ENCODE peak calls at places on chromosomes 6 and 20, in seven cellular contexts. S is upper lobe of right lung, Q is prostate gland, L is adrenal gland, P is tibial nerve, I is pancreas, A is A673. H is an unnamed sample.

GRCh38 chr6:136920858-136921520 is 1.1 kb upstream of the SLC35D3 start:
- DNase-seq in P (no peak), S (peak; percentile 68), A (peak; percentile 25), L (no peak), I (no peak), Q (no peak), H (no peak)

GRCh38 chr6:130322673-130323268 is 43.0 kb upstream of the TMEM200A start:
- DNase-seq in P (no peak), L (peak; percentile 55), I (peak; percentile 29), A (peak; percentile 70), Q (peak; percentile 20), S (no peak), H (peak; percentile 48)

GRCh38 chr6:36545767-36546663 is 1.3 kb downstream of the STK38 start:
- DNase-seq in A (peak; percentile 15), P (no peak), L (peak; percentile 38), Q (no peak), S (no peak), I (no peak), H (no peak)

GRCh38 chr20:33475381-33476160 is 14.3 kb upstream of the CBFA2T2 start:
- DNase-seq in L (no peak), I (no peak), S (no peak), A (no peak), P (no peak), Q (no peak), H (no peak)

GRCh38 chr6:26411751-26412150 is 9.7 kb downstream of the BTN3A1 start:
- DNase-seq in I (no peak), L (no peak), S (no peak), P (no peak), A (no peak), Q (no peak), H (no peak)

GRCh38 chr20:46060301-46060881 is 29.4 kb downstream of the NCOA5 start:
- DNase-seq in I (no peak), L (no peak), S (no peak), Q (no peak), P (no peak), A (peak; percentile 83), H (no peak)

GRCh38 chr20:25042531-25043498 is 15.1 kb downstream of the ACSS1 start:
- DNase-seq in L (peak; percentile 62), P (no peak), I (peak; percentile 57), A (no peak), Q (no peak), S (peak; percentile 91), H (no peak)

GRCh38 chr6:129390900-129391299 is 319.1 kb downstream of the ARHGAP18 start:
- DNase-seq in Q (no peak), S (no peak), P (no peak), A (no peak), I (no peak), L (no peak), H (no peak)

GRCh38 chr6:170403451-170403850 is 96.9 kb downstream of the FAM120B start:
- DNase-seq in I (no peak), A (no peak), Q (no peak), L (no peak), P (no peak), S (no peak), H (no peak)

GRCh38 chr6:4358414-4359107 is 223.2 kb upstream of the ECI2 start:
- DNase-seq in Q (peak; percentile 74), L (peak; percentile 100), I (peak; percentile 91), A (peak; percentile 81), P (peak; percentile 51), S (peak; percentile 72), H (peak; percentile 49)

GRCh38 chr6:103405321-103405720 is 1454.4 kb downstream of the HACE1 start:
- DNase-seq in I (no peak), P (no peak), A (no peak), Q (no peak), L (no peak), S (no peak), H (no peak)

GRCh38 chr6:75296811-75297779 is 12.5 kb upstream of the TMEM30A start:
- DNase-seq in Q (no peak), P (no peak), S (no peak), L (no peak), A (peak; percentile 77), I (no peak), H (no peak)

GRCh38 chr20:15818651-15819071 is 754.6 kb downstream of the KIF16B start:
- DNase-seq in P (no peak), A (no peak), Q (peak; percentile 8), I (no peak), S (no peak), L (no peak), H (no peak)

GRCh38 chr6:144922120-144922722 is 637.1 kb downstream of the UTRN start:
- DNase-seq in S (no peak), A (no peak), I (no peak), L (no peak), Q (no peak), P (no peak), H (no peak)

GRCh38 chr20:51700809-51701285 is 67.3 kb downstream of the ATP9A start:
- DNase-seq in P (no peak), S (no peak), I (no peak), Q (peak; percentile 42), A (peak; percentile 77), L (peak; percentile 22), H (no peak)

GRCh38 chr6:166691741-166692140 is 64.7 kb upstream of the RPS6KA2 start:
- DNase-seq in A (no peak), Q (no peak), I (no peak), P (no peak), S (no peak), L (no peak), H (no peak)

GRCh38 chr6:166693880-166694279 is 66.8 kb upstream of the RPS6KA2 start:
- DNase-seq in S (peak; percentile 41), L (no peak), A (no peak), I (no peak), P (no peak), Q (no peak), H (no peak)

GRCh38 chr6:166692723-166693302 is 65.8 kb upstream of the RPS6KA2 start:
- DNase-seq in I (no peak), P (no peak), A (no peak), Q (no peak), L (no peak), S (peak; percentile 15), H (no peak)

GRCh38 chr6:166688901-166689300 is 61.9 kb upstream of the RPS6KA2 start:
- DNase-seq in P (no peak), I (no peak), Q (no peak), A (no peak), S (peak; percentile 32), L (no peak), H (no peak)

DNA sequence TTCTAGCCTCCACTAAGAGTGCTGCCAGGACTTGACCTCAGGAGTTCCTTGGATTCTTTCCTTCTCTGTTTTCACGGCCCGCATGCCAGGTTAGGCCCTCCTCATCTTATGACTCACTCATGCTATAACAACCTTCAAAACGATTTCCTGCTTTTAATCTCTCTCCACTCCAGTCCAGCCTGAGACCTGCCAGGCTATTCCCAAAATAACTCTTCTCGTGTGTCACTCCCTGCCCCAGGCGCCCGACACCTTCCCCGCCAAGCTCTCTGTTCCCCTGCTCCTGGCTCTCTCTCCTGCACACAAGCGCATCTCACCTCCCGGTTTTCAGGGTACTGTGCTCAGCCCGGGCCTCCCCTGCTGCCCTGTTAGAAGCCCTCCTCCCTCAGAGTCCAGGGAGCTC is 64.1 kb upstream of the RPS6KA2 start:
- DNase-seq in L (peak; percentile 65), S (peak; percentile 64), A (peak; percentile 58), I (no peak), Q (no peak), P (no peak), H (no peak)
- H3K4me3 ChIP-seq in L (no peak overlapping the region), S (no peak overlapping the region), A (no peak overlapping the region), I (no peak overlapping the region), Q (no peak overlapping the region), P (no peak overlapping the region), H (no peak overlapping the region)

GRCh38 chr6:29976588-29977424 is 34.5 kb downstream of the HLA-A start:
- DNase-seq in Q (peak; percentile 81), L (peak; percentile 92), I (peak; percentile 86), A (peak; percentile 75), P (peak; percentile 79), S (peak; percentile 94), H (peak; percentile 84)
- TF ChIP-seq CTCF in Q (no peak), L (peak; percentile 21), I (no peak), A (peak; percentile 41), P (peak; percentile 51), S (peak; percentile 40), H (no peak)

DNA sequence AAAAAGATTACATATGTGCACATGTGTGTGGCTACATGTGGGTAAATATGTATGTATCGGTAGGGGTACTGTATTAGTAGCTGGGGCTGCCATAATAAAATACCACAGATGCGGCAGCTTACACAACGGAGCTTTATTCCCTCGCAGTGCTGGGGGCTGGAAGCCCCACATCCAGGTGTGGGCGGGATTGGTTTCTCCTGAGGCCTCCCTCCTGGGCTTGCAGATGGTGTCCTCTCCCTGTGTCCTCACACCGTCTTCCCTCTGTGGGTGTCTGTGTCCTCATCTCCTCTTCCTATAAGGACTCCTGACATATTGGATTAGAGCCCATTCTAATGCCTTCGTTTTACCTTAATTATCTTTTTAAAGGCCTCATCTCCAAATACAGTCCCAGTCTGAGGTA is 97.7 kb downstream of the LY86 start:
- DNase-seq in L (no peak), I (no peak), S (no peak), P (no peak), Q (no peak), A (no peak), H (no peak)
- H3K4me1 ChIP-seq in L (peaks cover 27% of the 10 kb centered on the region), I (peaks cover 43% of the 10 kb centered on the region), S (peaks cover 61% of the 10 kb centered on the region), P (peaks cover 16% of the 10 kb centered on the region), Q (peaks cover 6% of the 10 kb centered on the region), A (peaks cover 18% of the 10 kb centered on the region), H (peaks cover 17% of the 10 kb centered on the region)

GRCh38 chr20:3820901-3821727 is 767 bp downstream of the AP5S1 start:
- DNase-seq in A (no peak), L (no peak), Q (no peak), S (no peak), P (no peak), I (no peak), H (no peak)

GRCh38 chr20:3821996-3822395 is 1.6 kb downstream of the AP5S1 start:
- DNase-seq in I (no peak), S (no peak), P (no peak), Q (no peak), L (no peak), A (no peak), H (no peak)

GRCh38 chr20:3818155-3819151 is 1.9 kb upstream of the AP5S1 start:
- DNase-seq in S (no peak), P (no peak), Q (peak; percentile 64), L (peak; percentile 87), A (peak; percentile 73), I (peak; percentile 94), H (peak; percentile 74)

GRCh38 chr20:3819413-3820047 is 817 bp upstream of the AP5S1 start:
- DNase-seq in L (no peak), P (no peak), I (no peak), S (no peak), Q (no peak), A (no peak), H (peak; percentile 58)

DNA sequence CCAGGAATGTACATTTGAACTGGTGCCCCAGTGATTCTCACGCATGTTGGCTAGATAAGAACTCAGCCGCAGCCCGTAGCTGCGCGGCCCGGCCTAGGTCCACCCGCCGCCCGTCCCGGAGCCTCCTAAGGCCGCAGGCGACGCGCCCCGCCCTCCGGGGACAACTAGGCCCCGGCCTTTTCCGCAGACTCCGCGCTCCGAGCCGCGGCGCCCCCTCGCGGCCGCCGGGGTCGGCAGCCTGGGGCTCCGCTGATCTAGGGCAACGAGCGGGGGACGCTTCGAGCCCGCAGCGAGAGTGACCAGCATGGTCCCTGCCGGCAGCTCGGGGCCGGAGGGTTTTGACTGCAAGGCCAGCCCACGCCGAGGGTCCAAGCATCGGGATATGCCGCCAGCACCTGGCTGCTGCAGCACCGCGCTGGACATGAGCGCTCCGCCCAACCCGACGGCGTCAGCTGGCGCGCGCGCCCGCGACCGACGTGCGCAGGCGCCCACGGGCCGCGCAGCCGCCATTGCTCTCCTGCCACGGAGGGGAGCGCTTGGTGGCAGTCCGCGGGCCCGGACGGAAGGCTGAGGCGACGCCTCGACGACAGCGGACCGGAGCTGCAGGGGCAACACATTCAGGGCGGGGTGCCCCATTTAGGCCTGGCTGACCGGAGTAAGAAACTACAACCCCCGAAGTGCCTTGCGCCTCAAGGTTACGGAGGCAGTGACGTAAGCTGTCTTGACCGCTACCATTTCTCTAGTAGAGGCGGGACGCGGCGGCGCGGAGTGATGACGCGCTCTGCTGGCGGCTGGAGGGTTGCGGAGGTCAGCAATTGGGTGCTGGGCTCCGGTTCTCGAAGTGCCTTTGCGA is at the start of gene AP5S1:
- DNase-seq in I (peak; percentile 97), S (peak; percentile 99), A (peak; percentile 95), Q (peak; percentile 97), P (peak; percentile 96), L (peak; percentile 97), H (peak; percentile 97)
- H3K4me3 ChIP-seq in I (peak within 1 kb of the TSS; percentile 51), S (peak within 1 kb of the TSS; percentile 75), A (peak within 1 kb of the TSS; percentile 73), Q (peak within 1 kb of the TSS; percentile 63), P (peak within 1 kb of the TSS; percentile 69), L (peak within 1 kb of the TSS; percentile 81), H (peak within 1 kb of the TSS; percentile 82)

H was measured in ovary.